ENCODE peak calls at places on chromosomes 5 and 9, in four cellular contexts. Y is NT2/D1; H is heart left ventricle; S is CD8-positive, alpha-beta T cell. P is an unnamed sample. For H3K4me1 and H3K36me3, the result is how much of the 10 kb centered on the place peaks cover.

GRCh38 chr9:78985084-78985738 is 586.6 kb upstream of the TLE4 start:
- DNase-seq in Y (no peak), H (no peak), S (no peak), P (no peak)

GRCh38 chr9:74861773-74862172 is 25.9 kb downstream of the TRPM6 start:
- DNase-seq in Y (no peak), H (no peak), S (no peak), P (no peak)

GRCh38 chr9:129702563-129702962 is 37.1 kb downstream of the PRRX2 start:
- DNase-seq in Y (no peak), H (no peak), S (no peak), P (no peak)

GRCh38 chr5:172508471-172509404 is 54.4 kb upstream of the SH3PXD2B start:
- DNase-seq in Y (no peak), H (peak), S (no peak), P (no peak)

GRCh38 chr5:134845335-134845851 is 375 bp upstream of the C5orf24 start:
- DNase-seq in Y (no peak), H (no peak), S (no peak), P (no peak)

GRCh38 chr5:116583085-116583766 is 8.6 kb upstream of the SEMA6A start:
- DNase-seq in Y (no peak), H (no peak), S (no peak), P (no peak)

GRCh38 chr9:31185831-31186230 is 1198.6 kb upstream of the ACO1 start:
- DNase-seq in Y (no peak), H (no peak), S (no peak), P (no peak)

GRCh38 chr5:39947657-39948056 is 522.9 kb upstream of the DAB2 start:
- DNase-seq in Y (no peak), H (peak), S (no peak), P (no peak)

GRCh38 chr5:10903786-10904560 is 142.9 kb upstream of the DAP start:
- DNase-seq in Y (no peak), H (no peak), S (no peak), P (no peak)

GRCh38 chr5:36298546-36298945 is 3.2 kb downstream of the RANBP3L start:
- DNase-seq in Y (no peak), H (no peak), S (no peak), P (no peak)

GRCh38 chr9:131732061-131732526 is 7.8 kb downstream of the RAPGEF1 start:
- DNase-seq in Y (no peak), H (no peak), S (no peak), P (no peak)

GRCh38 chr9:131733601-131734061 is 6.2 kb downstream of the RAPGEF1 start:
- DNase-seq in Y (no peak), H (no peak), S (peak), P (no peak)

GRCh38 chr9:131732636-131733340 is 7.1 kb downstream of the RAPGEF1 start:
- DNase-seq in Y (no peak), H (no peak), S (peak), P (no peak)

GRCh38 chr9:131728961-131729360 is 10.9 kb downstream of the RAPGEF1 start:
- DNase-seq in Y (no peak), H (no peak), S (peak), P (no peak)

GRCh38 chr9:131731237-131731995 is 8.5 kb downstream of the RAPGEF1 start:
- DNase-seq in Y (no peak), H (no peak), S (no peak), P (no peak)
- H3K4me1 ChIP-seq in Y (under half), H (half or more), S (half or more), P (under half)

GRCh38 chr9:123342247-123342646 is 13.8 kb upstream of the CRB2 start:
- DNase-seq in Y (no peak), H (no peak), S (no peak), P (no peak)
- H3K4me3 ChIP-seq in Y (no peak), H (no peak), S (no peak), P (no peak)

GRCh38 chr5:179874536-179875292 is 16.1 kb upstream of the MRNIP start:
- DNase-seq in Y (no peak), H (no peak), S (no peak), P (no peak)

GRCh38 chr5:179873711-179874110 is 15.1 kb upstream of the MRNIP start:
- DNase-seq in Y (no peak), H (no peak), S (no peak), P (no peak)

GRCh38 chr5:179878222-179879002 is 19.8 kb upstream of the MRNIP start:
- DNase-seq in Y (no peak), H (no peak), S (no peak), P (no peak)

GRCh38 chr5:179874136-179874535 is 15.5 kb upstream of the MRNIP start:
- DNase-seq in Y (no peak), H (no peak), S (no peak), P (no peak)

DNA sequence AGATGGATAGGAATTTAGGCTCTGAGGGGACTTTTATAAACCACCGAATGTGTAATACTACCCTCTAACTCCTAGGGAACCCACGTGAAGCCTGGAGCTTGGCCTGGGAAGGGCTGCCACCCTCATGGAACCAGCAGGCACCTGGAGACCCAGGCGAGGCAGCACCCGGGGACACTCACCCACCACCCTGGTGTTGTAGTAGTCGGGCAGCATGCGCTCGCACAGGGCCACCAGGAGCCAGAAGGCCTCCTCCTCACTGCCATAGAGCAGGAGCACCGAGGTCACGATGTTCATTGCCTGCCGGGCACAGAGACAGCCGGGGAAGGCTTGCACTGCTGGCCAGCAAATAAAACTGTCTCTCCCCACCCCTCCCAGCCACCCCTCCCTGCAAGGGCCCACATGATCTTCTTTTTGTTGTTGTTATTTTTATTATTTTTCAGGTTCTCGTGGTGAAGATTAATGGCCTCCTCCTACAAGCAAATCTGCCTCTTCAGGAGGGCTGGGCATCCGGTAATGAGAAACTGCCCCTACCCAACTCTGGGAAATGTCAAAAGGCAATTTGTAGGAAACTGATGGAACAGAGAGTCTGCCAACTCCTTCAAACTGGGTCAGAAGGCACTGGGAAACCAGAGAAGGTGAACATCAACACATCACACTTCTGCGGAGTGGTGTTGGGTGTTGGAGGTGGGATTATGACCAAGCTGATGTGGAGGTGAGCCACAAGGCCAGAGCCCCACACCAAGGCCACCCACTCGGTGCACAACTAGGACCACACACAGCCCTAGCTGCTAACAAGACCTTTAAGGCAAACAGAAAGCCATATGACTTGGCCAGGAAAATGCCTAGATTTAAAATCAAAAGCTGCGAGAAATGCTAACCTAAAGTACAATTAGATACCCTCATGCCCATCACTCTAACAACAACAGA is 17.4 kb upstream of the MRNIP start:
- DNase-seq in Y (no peak), H (no peak), S (no peak), P (no peak)
- H3K36me3 ChIP-seq in Y (half or more), H (under half), S (under half), P (half or more)

DNA sequence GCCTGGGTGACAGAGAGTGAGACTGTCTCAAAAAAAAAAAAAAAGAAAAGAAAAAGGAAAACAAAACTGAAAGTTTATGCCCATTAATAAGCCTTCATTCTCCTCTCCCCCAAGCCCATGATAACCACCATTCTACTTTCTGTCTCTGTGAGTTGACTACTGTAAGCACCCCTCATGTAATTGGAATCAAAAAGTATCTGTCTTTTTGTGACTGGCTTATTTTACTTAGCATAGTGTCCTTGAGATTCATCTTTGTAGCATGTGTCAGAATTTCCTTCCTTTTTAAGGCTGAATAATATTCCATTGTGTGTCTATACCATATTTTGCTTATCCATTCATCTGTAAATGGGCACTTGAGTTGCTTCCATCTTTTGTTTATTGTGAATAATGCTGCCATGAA is 14.0 kb upstream of the TMEM171 start:
- DNase-seq in Y (no peak), H (no peak), S (no peak), P (no peak)
- H3K4me1 ChIP-seq in Y (under half), H (under half), S (under half), P (under half)

GRCh38 chr5:16864566-16864965 is 71.5 kb downstream of the MYO10 start:
- DNase-seq in Y (no peak), H (no peak), S (no peak), P (no peak)

GRCh38 chr5:16869821-16870796 is 66.0 kb downstream of the MYO10 start:
- DNase-seq in Y (no peak), H (no peak), S (no peak), P (no peak)

GRCh38 chr5:16866220-16866619 is 69.9 kb downstream of the MYO10 start:
- DNase-seq in Y (no peak), H (no peak), S (no peak), P (no peak)

GRCh38 chr5:16867585-16867953 is 68.5 kb downstream of the MYO10 start:
- DNase-seq in Y (no peak), H (no peak), S (no peak), P (no peak)

GRCh38 chr5:16866795-16867584 is 69.1 kb downstream of the MYO10 start:
- DNase-seq in Y (no peak), H (no peak), S (no peak), P (no peak)
- H3K4me3 ChIP-seq in Y (no peak), H (no peak), S (no peak), P (no peak)

GRCh38 chr5:72622152-72622760 is 115.0 kb upstream of the ZNF366 start:
- DNase-seq in Y (no peak), H (no peak), S (no peak), P (no peak)
- H3K36me3 ChIP-seq in Y (under half), H (under half), S (under half), P (under half)

GRCh38 chr5:33857037-33857436 is 34.8 kb downstream of the ADAMTS12 start:
- DNase-seq in Y (no peak), H (no peak), S (no peak), P (no peak)
- H3K4me1 ChIP-seq in Y (under half), H (under half), S (under half), P (under half)

DNA sequence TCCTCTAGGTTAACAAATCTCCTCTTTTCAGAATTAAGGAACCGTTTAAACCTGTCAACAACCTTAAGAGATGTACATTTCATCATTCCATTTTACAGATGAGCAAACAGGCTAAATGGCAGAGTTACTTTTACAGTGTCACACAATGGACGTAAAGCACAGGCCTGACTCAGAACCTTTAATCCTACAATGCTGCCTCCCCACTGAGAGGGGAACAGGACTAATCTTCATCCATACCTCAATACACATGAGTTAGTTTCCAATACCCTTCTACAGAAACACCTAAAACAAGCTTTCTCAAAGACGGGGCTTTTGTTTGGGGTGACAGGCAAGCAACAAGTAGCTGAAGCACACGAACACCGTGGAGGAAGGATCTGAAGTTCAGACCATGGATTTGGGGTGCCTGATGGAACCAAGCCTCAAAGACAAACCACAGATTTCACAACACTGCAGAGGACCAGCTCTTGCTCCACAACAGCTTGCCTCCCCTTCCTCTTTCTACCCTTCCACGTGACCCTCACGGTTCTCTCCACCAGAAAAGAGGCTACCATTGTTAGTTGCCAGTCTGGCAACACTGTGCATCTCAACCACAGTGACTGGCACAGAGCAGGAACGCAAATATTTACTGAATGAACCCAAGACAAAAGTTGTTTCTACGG is 1.8 kb downstream of the RNF130 start:
- DNase-seq in Y (no peak), H (peak), S (no peak), P (peak)
- H3K4me3 ChIP-seq in Y (peak), H (peak), S (no peak), P (peak)

DNA sequence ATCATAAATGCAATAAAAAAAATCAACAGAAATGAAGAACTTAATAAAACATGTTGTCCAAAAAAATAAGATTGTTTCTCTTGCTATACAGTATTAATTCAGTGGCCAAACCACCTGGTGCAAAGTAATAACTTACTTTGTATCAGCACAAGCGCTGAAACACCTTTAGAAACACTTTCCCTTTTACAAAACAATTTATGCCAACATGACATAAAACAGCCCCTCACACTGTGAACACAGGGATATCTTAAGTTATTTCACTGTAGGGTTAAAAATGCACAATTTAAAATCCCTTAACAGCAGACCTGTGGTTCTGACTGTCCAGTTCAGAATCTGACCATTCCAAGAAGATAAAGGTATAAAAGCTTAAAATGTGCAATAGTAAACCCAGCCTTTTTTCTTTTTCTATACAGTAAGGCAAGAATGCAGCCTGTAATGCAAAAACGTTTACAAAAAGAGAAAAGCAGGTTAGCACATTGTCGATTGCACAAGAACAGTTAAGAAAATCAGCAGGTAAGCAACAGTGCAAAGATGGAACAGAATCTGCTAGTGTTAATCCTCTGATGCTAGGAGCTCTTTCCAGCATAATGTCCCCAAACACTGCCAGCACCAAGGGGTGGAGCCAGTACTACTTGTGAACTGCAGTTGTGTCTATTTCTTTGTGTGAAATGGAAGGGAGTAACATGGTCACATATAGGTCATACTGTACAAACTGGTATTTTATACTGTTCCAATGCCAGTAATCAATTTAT is 21.6 kb downstream of the RAB14 start:
- DNase-seq in Y (no peak), H (no peak), S (no peak), P (no peak)
- H3K36me3 ChIP-seq in Y (under half), H (under half), S (under half), P (half or more)

DNA sequence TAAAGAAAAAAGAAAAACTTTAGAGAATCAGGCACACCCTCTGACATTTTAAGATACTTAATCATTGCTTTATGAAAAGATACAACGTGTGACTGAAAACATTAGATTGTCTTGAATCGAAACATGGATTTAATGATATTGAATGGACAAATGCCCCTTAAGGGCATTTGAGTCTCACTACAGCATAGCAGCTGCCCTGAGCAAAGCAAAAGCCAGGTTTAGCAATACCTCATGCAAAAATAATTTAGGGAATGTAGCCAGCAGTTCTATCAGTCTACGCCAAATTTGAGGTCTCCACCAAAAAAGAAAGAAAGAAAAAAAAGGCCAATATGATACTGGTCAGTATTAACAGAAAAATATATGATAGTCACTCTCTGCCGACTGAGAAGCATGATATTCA is 56.6 kb upstream of the LMNB1 start:
- DNase-seq in Y (no peak), H (no peak), S (no peak), P (no peak)
- H3K4me1 ChIP-seq in Y (under half), H (under half), S (under half), P (under half)